ENCODE peak calls at places on chromosomes 5 and 9, in seven cellular contexts. P, M, O, U, X, Q and G are unnamed samples. For H3K4me1 and H3K36me3, the result is how much of the 10 kb centered on the place peaks cover.

GRCh38 chr5:111930407-111930806 is 173.4 kb upstream of the NREP start:
- DNase-seq in P (no peak), M (no peak), O (no peak), U (no peak), X (no peak), Q (no peak), G (no peak)

GRCh38 chr9:79154806-79155205 is 417.0 kb upstream of the TLE4 start:
- DNase-seq in P (no peak), M (no peak), O (no peak), U (no peak), X (no peak), Q (no peak), G (no peak)

GRCh38 chr9:109520475-109521132 is 22.5 kb upstream of the PTPN3 start:
- DNase-seq in P (no peak), M (no peak), O (peak), U (peak), X (peak), Q (peak), G (peak)

GRCh38 chr5:107219993-107220392 is 450.7 kb downstream of the EFNA5 start:
- DNase-seq in P (no peak), M (no peak), O (no peak), U (no peak), X (no peak), Q (no peak), G (no peak)

GRCh38 chr9:22528485-22528884 is 81.9 kb downstream of the DMRTA1 start:
- DNase-seq in P (no peak), M (no peak), O (peak), U (no peak), X (no peak), Q (no peak), G (no peak)

GRCh38 chr5:42718591-42718990 is 38.0 kb upstream of the CCDC152 start:
- DNase-seq in P (no peak), M (no peak), O (no peak), U (no peak), X (no peak), Q (no peak), G (no peak)

GRCh38 chr9:93814561-93814960 is 140.6 kb downstream of the BARX1 start:
- DNase-seq in P (no peak), M (peak), O (peak), U (peak), X (no peak), Q (no peak), G (no peak)

GRCh38 chr5:2297991-2298390 is 415.3 kb upstream of the IRX4 start:
- DNase-seq in P (no peak), M (no peak), O (no peak), U (no peak), X (no peak), Q (no peak), G (no peak)

GRCh38 chr5:168218746-168219145 is 72.7 kb upstream of the WWC1 start:
- DNase-seq in P (no peak), M (no peak), O (no peak), U (no peak), X (no peak), Q (no peak), G (no peak)

GRCh38 chr5:139443766-139444473 is 4.6 kb upstream of the DNAJC18 start:
- DNase-seq in P (no peak), M (peak), O (no peak), U (no peak), X (no peak), Q (no peak), G (no peak)

GRCh38 chr9:89252910-89253309 is 58.1 kb upstream of the CKS2 start:
- DNase-seq in P (no peak), M (no peak), O (peak), U (no peak), X (no peak), Q (no peak), G (no peak)

GRCh38 chr9:33166263-33167083 is 663 bp downstream of the B4GALT1 start:
- DNase-seq in P (no peak), M (no peak), O (peak), U (peak), X (peak), Q (no peak), G (no peak)

GRCh38 chr9:33167084-33167948 is at the start of gene B4GALT1:
- DNase-seq in P (peak), M (peak), O (peak), U (peak), X (peak), Q (peak), G (peak)

GRCh38 chr9:33163433-33164137 is 3.6 kb downstream of the B4GALT1 start:
- DNase-seq in P (no peak), M (no peak), O (no peak), U (no peak), X (no peak), Q (no peak), G (no peak)

GRCh38 chr9:33164138-33164809 is 2.9 kb downstream of the B4GALT1 start:
- DNase-seq in P (no peak), M (no peak), O (no peak), U (no peak), X (no peak), Q (no peak), G (no peak)

DNA sequence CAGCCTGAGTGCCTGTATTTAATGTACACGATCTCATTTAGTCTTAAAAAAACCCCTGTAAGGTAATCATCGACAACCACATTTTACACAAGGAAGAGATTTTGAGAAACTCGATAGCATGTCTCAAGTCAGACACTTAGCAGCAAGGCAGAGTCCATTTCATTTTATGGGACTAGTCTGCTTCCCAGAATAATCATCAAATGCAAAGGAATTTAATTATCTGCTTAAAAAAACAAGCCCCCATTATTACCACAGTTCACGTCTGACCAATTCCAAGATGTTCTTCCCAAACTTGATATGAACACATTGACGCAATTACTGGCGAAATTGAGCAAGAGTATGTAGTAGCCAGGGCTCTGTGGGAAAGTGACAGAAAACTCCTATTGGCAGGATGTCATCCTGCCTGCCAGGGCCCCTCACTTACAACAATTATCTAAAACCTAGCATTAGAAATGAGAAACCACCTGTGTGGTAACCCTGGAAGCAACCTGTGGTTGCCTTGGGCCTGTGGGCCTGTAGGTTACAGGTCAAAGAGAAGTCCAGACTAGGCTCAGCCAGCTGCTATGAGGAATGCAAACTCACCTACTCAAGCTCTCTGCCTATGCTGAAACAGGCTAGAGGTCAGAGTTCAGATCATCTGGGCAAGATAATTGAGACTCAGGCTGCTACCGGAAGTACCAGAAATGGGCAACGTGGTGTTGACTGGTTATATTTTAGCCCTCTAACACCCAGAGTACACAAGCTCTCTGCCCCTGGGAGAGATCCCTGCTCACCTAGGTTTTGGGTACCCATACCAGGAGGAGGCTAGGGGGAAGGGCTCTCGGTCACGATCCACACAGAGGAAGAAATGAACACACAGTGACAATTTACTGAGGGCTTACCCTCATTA is 1.6 kb downstream of the B4GALT1 start:
- DNase-seq in P (no peak), M (no peak), O (no peak), U (peak), X (peak), Q (no peak), G (no peak)
- H3K4me1 ChIP-seq in P (half or more), M (half or more), O (under half), U (under half), X (under half), Q (under half), G (half or more)

GRCh38 chr9:121171236-121171635 is 30.4 kb downstream of the RAB14 start:
- DNase-seq in P (no peak), M (no peak), O (no peak), U (no peak), X (no peak), Q (no peak), G (no peak)

GRCh38 chr9:121168052-121168451 is 33.6 kb downstream of the RAB14 start:
- DNase-seq in P (no peak), M (no peak), O (no peak), U (no peak), X (no peak), Q (no peak), G (no peak)

GRCh38 chr9:121169094-121169601 is 32.5 kb downstream of the RAB14 start:
- DNase-seq in P (no peak), M (no peak), O (no peak), U (no peak), X (no peak), Q (no peak), G (no peak)

GRCh38 chr9:121173501-121173900 is 28.2 kb downstream of the RAB14 start:
- DNase-seq in P (no peak), M (no peak), O (no peak), U (no peak), X (no peak), Q (no peak), G (no peak)

GRCh38 chr9:121172726-121173487 is 28.8 kb downstream of the RAB14 start:
- DNase-seq in P (no peak), M (no peak), O (no peak), U (no peak), X (no peak), Q (no peak), G (no peak)
- H3K36me3 ChIP-seq in P (under half), M (half or more), O (under half), U (under half), X (under half), Q (under half), G (under half)

GRCh38 chr5:119072496-119072895 is 1.6 kb downstream of the DMXL1 start:
- DNase-seq in P (no peak), M (no peak), O (no peak), U (no peak), X (no peak), Q (no peak), G (no peak)

GRCh38 chr5:119071573-119071874 is 637 bp downstream of the DMXL1 start:
- DNase-seq in P (peak), M (no peak), O (no peak), U (no peak), X (no peak), Q (no peak), G (no peak)

GRCh38 chr5:119076080-119076479 is 5.2 kb downstream of the DMXL1 start:
- DNase-seq in P (no peak), M (no peak), O (no peak), U (no peak), X (no peak), Q (no peak), G (no peak)

GRCh38 chr5:119077444-119077843 is 6.6 kb downstream of the DMXL1 start:
- DNase-seq in P (no peak), M (no peak), O (no peak), U (no peak), X (no peak), Q (no peak), G (no peak)

DNA sequence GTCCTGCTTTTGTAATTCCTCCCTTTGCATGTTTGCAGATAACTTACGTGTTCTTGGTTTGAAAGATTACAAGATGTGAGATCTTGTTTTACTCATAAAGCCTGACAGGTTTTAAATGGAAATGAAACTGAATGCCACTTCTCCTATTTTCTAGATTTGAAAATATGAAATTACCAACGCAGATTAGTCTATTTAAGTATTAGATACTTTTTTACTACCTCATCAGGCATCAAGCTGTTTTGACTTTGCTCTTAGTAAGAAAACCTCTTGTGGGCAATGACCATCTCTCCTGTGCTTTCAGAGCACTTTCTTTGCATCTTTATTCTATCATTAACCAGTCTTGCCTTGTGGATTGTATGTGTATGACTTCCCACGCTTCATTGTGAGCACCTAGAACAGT is 3.5 kb downstream of the DMXL1 start:
- DNase-seq in P (no peak), M (no peak), O (no peak), U (no peak), X (no peak), Q (no peak), G (no peak)
- H3K4me1 ChIP-seq in P (under half), M (half or more), O (under half), U (under half), X (under half), Q (under half), G (half or more)

GRCh38 chr9:19619221-19619620 is 169.6 kb downstream of the SLC24A2 start:
- DNase-seq in P (no peak), M (no peak), O (no peak), U (no peak), X (no peak), Q (no peak), G (no peak)

GRCh38 chr9:19618816-19619215 is 170.0 kb downstream of the SLC24A2 start:
- DNase-seq in P (no peak), M (no peak), O (no peak), U (no peak), X (no peak), Q (no peak), G (no peak)

GRCh38 chr9:19615036-19615435 is 173.8 kb downstream of the SLC24A2 start:
- DNase-seq in P (no peak), M (no peak), O (no peak), U (no peak), X (no peak), Q (no peak), G (no peak)

GRCh38 chr9:19614294-19614693 is 174.5 kb downstream of the SLC24A2 start:
- DNase-seq in P (no peak), M (no peak), O (no peak), U (no peak), X (no peak), Q (no peak), G (no peak)
- H3K36me3 ChIP-seq in P (under half), M (under half), O (under half), U (under half), X (under half), Q (under half), G (under half)

GRCh38 chr5:91101777-91102379 is 281.2 kb downstream of the ARRDC3 start:
- DNase-seq in P (peak), M (peak), O (peak), U (peak), X (peak), Q (peak), G (peak)

GRCh38 chr5:91098581-91098980 is 284.5 kb downstream of the ARRDC3 start:
- DNase-seq in P (no peak), M (no peak), O (no peak), U (no peak), X (no peak), Q (no peak), G (no peak)

GRCh38 chr5:91104062-91104448 is 279.1 kb downstream of the ARRDC3 start:
- DNase-seq in P (no peak), M (no peak), O (no peak), U (no peak), X (no peak), Q (no peak), G (no peak)

DNA sequence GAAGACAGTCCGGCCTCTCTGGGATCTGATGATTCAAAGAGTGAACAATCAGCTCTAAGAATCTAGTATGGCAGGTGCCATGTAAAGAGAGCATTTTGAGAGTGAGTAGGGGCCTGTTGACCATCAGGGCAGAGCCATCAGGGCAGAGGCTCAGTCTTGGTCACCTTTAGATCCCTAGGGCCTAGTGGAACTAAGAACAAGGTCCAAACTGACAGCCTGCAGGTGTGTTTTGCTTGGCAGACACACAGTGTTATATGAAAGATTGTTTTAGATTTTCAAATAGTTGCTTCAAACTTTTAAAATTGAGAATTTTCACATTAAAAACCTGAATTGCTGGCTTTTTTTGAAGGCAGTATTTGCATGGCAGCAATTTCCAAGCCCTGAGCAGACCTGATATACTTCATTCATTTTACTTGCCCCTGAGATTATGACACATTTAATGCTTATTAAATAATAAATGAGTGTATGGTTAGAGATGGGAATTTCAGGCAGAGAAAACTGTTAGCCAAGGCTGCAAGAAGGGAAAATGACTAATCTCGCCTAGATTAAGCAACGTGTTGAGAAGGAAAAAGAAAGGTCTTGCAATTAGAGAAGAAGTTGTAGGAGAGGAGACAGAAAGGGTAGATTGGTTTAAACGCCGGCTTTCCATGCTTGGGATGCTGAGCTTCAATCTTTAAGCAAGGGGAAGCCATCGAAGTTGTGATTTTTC is 279.6 kb downstream of the ARRDC3 start:
- DNase-seq in P (no peak), M (no peak), O (no peak), U (no peak), X (peak), Q (no peak), G (no peak)
- H3K4me1 ChIP-seq in P (under half), M (under half), O (under half), U (under half), X (under half), Q (under half), G (under half)

GRCh38 chr9:136829412-136829811 is 12.9 kb upstream of the AJM1 start:
- DNase-seq in P (no peak), M (no peak), O (no peak), U (no peak), X (no peak), Q (peak), G (no peak)

GRCh38 chr9:136832581-136832980 is 9.7 kb upstream of the AJM1 start:
- DNase-seq in P (no peak), M (no peak), O (no peak), U (no peak), X (no peak), Q (no peak), G (no peak)

GRCh38 chr9:136831720-136832104 is 10.6 kb upstream of the AJM1 start:
- DNase-seq in P (no peak), M (no peak), O (no peak), U (no peak), X (no peak), Q (peak), G (no peak)

GRCh38 chr9:136829981-136830885 is 12.0 kb upstream of the AJM1 start:
- DNase-seq in P (no peak), M (no peak), O (no peak), U (no peak), X (no peak), Q (peak), G (no peak)

GRCh38 chr9:136831002-136831719 is 11.1 kb upstream of the AJM1 start:
- DNase-seq in P (no peak), M (no peak), O (no peak), U (no peak), X (no peak), Q (no peak), G (no peak)
- H3K36me3 ChIP-seq in P (under half), M (under half), O (under half), U (under half), X (under half), Q (under half), G (under half)

GRCh38 chr5:172999974-173000373 is 16.4 kb downstream of the ATP6V0E1 start:
- DNase-seq in P (no peak), M (no peak), O (no peak), U (no peak), X (no peak), Q (no peak), G (no peak)

GRCh38 chr5:173003360-173003759 is 19.8 kb downstream of the ATP6V0E1 start:
- DNase-seq in P (no peak), M (no peak), O (no peak), U (no peak), X (no peak), Q (no peak), G (no peak)

GRCh38 chr5:173004447-173004846 is 20.9 kb downstream of the ATP6V0E1 start:
- DNase-seq in P (no peak), M (no peak), O (no peak), U (no peak), X (no peak), Q (no peak), G (no peak)

GRCh38 chr5:172999351-172999973 is 15.9 kb downstream of the ATP6V0E1 start:
- DNase-seq in P (no peak), M (no peak), O (no peak), U (no peak), X (no peak), Q (no peak), G (no peak)

GRCh38 chr5:173001229-173001841 is 17.8 kb downstream of the ATP6V0E1 start:
- DNase-seq in P (no peak), M (no peak), O (no peak), U (no peak), X (no peak), Q (no peak), G (no peak)
- H3K4me1 ChIP-seq in P (under half), M (under half), O (under half), U (under half), X (under half), Q (under half), G (under half)

GRCh38 chr5:176392526-176392925 is 4.0 kb downstream of the HIGD2A start:
- DNase-seq in P (no peak), M (no peak), O (no peak), U (no peak), X (no peak), Q (no peak), G (no peak)

GRCh38 chr5:176391999-176392398 is 3.4 kb downstream of the HIGD2A start:
- DNase-seq in P (no peak), M (no peak), O (no peak), U (no peak), X (no peak), Q (no peak), G (no peak)

GRCh38 chr5:176394096-176394495 is 5.5 kb downstream of the HIGD2A start:
- DNase-seq in P (no peak), M (no peak), O (no peak), U (no peak), X (no peak), Q (no peak), G (no peak)

GRCh38 chr5:176389114-176389768 is 690 bp downstream of the HIGD2A start:
- DNase-seq in P (no peak), M (no peak), O (no peak), U (no peak), X (no peak), Q (no peak), G (no peak)

DNA sequence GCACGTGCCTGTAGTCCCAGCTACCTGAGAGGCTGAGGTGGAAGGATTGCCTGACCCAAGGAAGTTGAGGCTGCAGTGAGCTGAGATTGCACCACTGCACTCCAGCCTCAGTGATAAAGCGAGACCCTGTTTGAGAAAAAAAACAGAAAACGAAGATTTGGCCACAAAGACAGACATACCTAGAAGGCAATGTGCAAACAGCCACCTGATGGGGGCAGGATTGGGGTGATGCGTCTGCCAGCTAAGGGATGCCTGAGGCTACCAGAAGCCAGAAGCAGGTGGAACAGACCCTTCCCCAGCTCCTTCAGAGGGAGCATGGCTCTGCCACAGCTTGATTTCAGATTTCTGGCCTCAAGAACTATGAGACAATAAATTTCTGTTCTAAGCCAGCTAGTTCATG is 2.9 kb downstream of the HIGD2A start:
- DNase-seq in P (no peak), M (no peak), O (no peak), U (no peak), X (no peak), Q (no peak), G (no peak)
- H3K36me3 ChIP-seq in P (under half), M (under half), O (under half), U (under half), X (under half), Q (under half), G (under half)